ENCODE peak calls at places on chromosomes 6 and 20, in eight cellular contexts. O is Peyer's patch, Z is colonic mucosa, R is mammary epithelial cell, U is heart left ventricle, F is DND-41, W is aorta, H is IMR-90. B is an unnamed sample. For H3K36me3 and H3K4me1, the result is how much of the 10 kb centered on the place peaks cover.

GRCh38 chr6:138577151-138577915 is 78.0 kb upstream of the NHSL1 start:
- DNase-seq in O (no peak), Z (no peak), R (no peak), U (peak), F (peak), W (no peak), H (no peak), B (no peak)

GRCh38 chr6:125944434-125944816 is 12.1 kb upstream of the HINT3 start:
- DNase-seq in O (no peak), Z (peak), R (peak), U (peak), F (no peak), W (peak), H (peak), B (no peak)

GRCh38 chr6:157364705-157365104 is 16.3 kb upstream of the ZDHHC14 start:
- DNase-seq in O (no peak), Z (no peak), R (no peak), U (no peak), F (no peak), W (no peak), H (no peak), B (no peak)

GRCh38 chr6:32415521-32416019 is 8.6 kb upstream of the BTNL2 start:
- DNase-seq in O (peak), Z (peak), R (peak), U (peak), F (peak), W (peak), H (peak), B (peak)

GRCh38 chr6:158006821-158007570 is 25.3 kb downstream of the SYNJ2 start:
- DNase-seq in O (no peak), Z (no peak), R (no peak), U (no peak), F (no peak), W (peak), H (no peak), B (no peak)

GRCh38 chr6:80480478-80481157 is 374.1 kb downstream of the BCKDHB start:
- DNase-seq in O (no peak), Z (no peak), R (no peak), U (no peak), F (no peak), W (no peak), H (no peak), B (no peak)

GRCh38 chr20:39993737-39994136 is 695.3 kb downstream of the MAFB start:
- DNase-seq in O (no peak), Z (no peak), R (no peak), U (peak), F (no peak), W (no peak), H (no peak), B (no peak)

GRCh38 chr20:637559-637958 is 15.4 kb downstream of the SRXN1 start:
- DNase-seq in O (no peak), Z (no peak), R (no peak), U (no peak), F (no peak), W (no peak), H (no peak), B (no peak)

GRCh38 chr6:30893001-30893591 is 8.8 kb downstream of the DDR1 start:
- DNase-seq in O (no peak), Z (no peak), R (no peak), U (no peak), F (no peak), W (no peak), H (no peak), B (no peak)

GRCh38 chr20:48601798-48602197 is 226.0 kb downstream of the PREX1 start:
- DNase-seq in O (peak), Z (no peak), R (no peak), U (no peak), F (no peak), W (no peak), H (no peak), B (peak)

GRCh38 chr20:58855506-58856314 is 3.2 kb downstream of the GNAS start:
- DNase-seq in O (no peak), Z (no peak), R (peak), U (no peak), F (no peak), W (no peak), H (no peak), B (no peak)

GRCh38 chr6:75930954-75931689 is 141.3 kb downstream of the IMPG1 start:
- DNase-seq in O (no peak), Z (no peak), R (no peak), U (no peak), F (no peak), W (no peak), H (peak), B (no peak)

GRCh38 chr6:149483302-149483701 is 1.5 kb downstream of the ZC3H12D start:
- DNase-seq in O (peak), Z (no peak), R (no peak), U (no peak), F (no peak), W (no peak), H (no peak), B (no peak)

GRCh38 chr20:63627129-63627699 is 313 bp upstream of the GMEB2 start:
- DNase-seq in O (peak), Z (peak), R (peak), U (peak), F (peak), W (peak), H (peak), B (peak)

GRCh38 chr6:24951831-24952299 is 16.1 kb upstream of the RIPOR2 start:
- DNase-seq in O (peak), Z (no peak), R (no peak), U (no peak), F (peak), W (no peak), H (no peak), B (peak)

GRCh38 chr6:157941101-157941863 is 40.4 kb upstream of the SYNJ2 start:
- DNase-seq in O (no peak), Z (no peak), R (no peak), U (no peak), F (peak), W (no peak), H (no peak), B (no peak)

GRCh38 chr20:32474967-32475819 is 109.9 kb downstream of the NOL4L start:
- DNase-seq in O (peak), Z (peak), R (peak), U (peak), F (no peak), W (peak), H (peak), B (no peak)

GRCh38 chr6:53398541-53399344 is 50.0 kb upstream of the ELOVL5 start:
- DNase-seq in O (no peak), Z (no peak), R (peak), U (no peak), F (no peak), W (no peak), H (peak), B (no peak)

GRCh38 chr20:33516882-33517281 is 27.0 kb downstream of the CBFA2T2 start:
- DNase-seq in O (no peak), Z (no peak), R (no peak), U (no peak), F (no peak), W (no peak), H (peak), B (no peak)

GRCh38 chr6:39452746-39453145 is 130.2 kb upstream of the KCNK16 start:
- DNase-seq in O (no peak), Z (no peak), R (no peak), U (no peak), F (no peak), W (no peak), H (no peak), B (no peak)

GRCh38 chr20:8464368-8464767 is 332.3 kb downstream of the PLCB1 start:
- DNase-seq in O (no peak), Z (no peak), R (peak), U (no peak), F (no peak), W (no peak), H (peak), B (no peak)

GRCh38 chr20:62320581-62321354 is 18.0 kb downstream of the ADRM1 start:
- DNase-seq in O (no peak), Z (peak), R (no peak), U (no peak), F (no peak), W (no peak), H (no peak), B (no peak)

GRCh38 chr6:73656501-73657145 is 2.8 kb upstream of the SLC17A5 start:
- DNase-seq in O (no peak), Z (no peak), R (no peak), U (no peak), F (no peak), W (no peak), H (no peak), B (no peak)

GRCh38 chr6:72248621-72249020 is 362.3 kb downstream of the RIMS1 start:
- DNase-seq in O (no peak), Z (no peak), R (peak), U (no peak), F (no peak), W (no peak), H (peak), B (no peak)

GRCh38 chr6:116458264-116458663 is 2.9 kb upstream of the CALHM6 start:
- DNase-seq in O (no peak), Z (no peak), R (no peak), U (no peak), F (no peak), W (no peak), H (no peak), B (no peak)

GRCh38 chr6:155311076-155311475 is 3.2 kb downstream of the TFB1M start:
- DNase-seq in O (no peak), Z (no peak), R (no peak), U (no peak), F (no peak), W (no peak), H (peak), B (no peak)

GRCh38 chr6:16947461-16948159 is 154.2 kb upstream of the STMND1 start:
- DNase-seq in O (no peak), Z (peak), R (peak), U (no peak), F (no peak), W (no peak), H (peak), B (no peak)

GRCh38 chr20:3180319-3180718 is 7.0 kb upstream of the LZTS3 start:
- DNase-seq in O (no peak), Z (no peak), R (no peak), U (no peak), F (no peak), W (no peak), H (no peak), B (no peak)

GRCh38 chr20:53826597-53827291 is 233.1 kb upstream of the ZNF217 start:
- DNase-seq in O (peak), Z (no peak), R (no peak), U (no peak), F (no peak), W (peak), H (peak), B (no peak)

GRCh38 chr6:132475925-132476324 is 37.0 kb downstream of the STX7 start:
- DNase-seq in O (no peak), Z (no peak), R (no peak), U (no peak), F (no peak), W (no peak), H (no peak), B (no peak)
- H3K36me3 ChIP-seq in O (under half), Z (under half), R (under half), U (under half), F (under half), W (under half), H (under half), B (under half)

DNA sequence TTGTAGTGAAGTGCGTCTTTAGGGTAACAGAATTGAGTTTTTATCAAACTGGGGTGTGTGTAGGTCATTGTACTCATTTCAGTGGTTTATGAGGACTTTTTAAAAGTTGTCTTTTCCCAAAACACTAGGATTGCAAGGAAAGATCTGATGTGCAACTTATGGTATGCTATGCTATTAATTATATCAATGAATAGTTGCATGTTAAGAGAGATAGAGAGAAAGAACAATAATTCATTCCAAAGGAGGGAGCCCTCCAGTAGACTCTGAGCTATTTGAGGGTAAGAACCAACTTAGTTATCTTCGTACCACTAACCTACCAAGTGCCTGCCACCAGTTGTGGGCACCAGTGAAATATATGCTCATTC is 117.1 kb downstream of the RNF144B start:
- DNase-seq in O (no peak), Z (no peak), R (no peak), U (no peak), F (no peak), W (no peak), H (no peak), B (no peak)
- H3K4me1 ChIP-seq in O (under half), Z (under half), R (under half), U (under half), F (under half), W (under half), H (under half), B (under half)

GRCh38 chr6:33670971-33671370 is 40.5 kb downstream of the UQCC2 start:
- DNase-seq in O (no peak), Z (no peak), R (no peak), U (no peak), F (no peak), W (no peak), H (no peak), B (no peak)

GRCh38 chr6:33671381-33672072 is 40.0 kb downstream of the UQCC2 start:
- DNase-seq in O (no peak), Z (no peak), R (no peak), U (no peak), F (no peak), W (no peak), H (no peak), B (no peak)

GRCh38 chr6:33668328-33668727 is 43.2 kb downstream of the UQCC2 start:
- DNase-seq in O (no peak), Z (no peak), R (no peak), U (no peak), F (no peak), W (no peak), H (no peak), B (no peak)

GRCh38 chr6:33668914-33669313 is 42.6 kb downstream of the UQCC2 start:
- DNase-seq in O (peak), Z (peak), R (peak), U (no peak), F (no peak), W (no peak), H (no peak), B (no peak)

DNA sequence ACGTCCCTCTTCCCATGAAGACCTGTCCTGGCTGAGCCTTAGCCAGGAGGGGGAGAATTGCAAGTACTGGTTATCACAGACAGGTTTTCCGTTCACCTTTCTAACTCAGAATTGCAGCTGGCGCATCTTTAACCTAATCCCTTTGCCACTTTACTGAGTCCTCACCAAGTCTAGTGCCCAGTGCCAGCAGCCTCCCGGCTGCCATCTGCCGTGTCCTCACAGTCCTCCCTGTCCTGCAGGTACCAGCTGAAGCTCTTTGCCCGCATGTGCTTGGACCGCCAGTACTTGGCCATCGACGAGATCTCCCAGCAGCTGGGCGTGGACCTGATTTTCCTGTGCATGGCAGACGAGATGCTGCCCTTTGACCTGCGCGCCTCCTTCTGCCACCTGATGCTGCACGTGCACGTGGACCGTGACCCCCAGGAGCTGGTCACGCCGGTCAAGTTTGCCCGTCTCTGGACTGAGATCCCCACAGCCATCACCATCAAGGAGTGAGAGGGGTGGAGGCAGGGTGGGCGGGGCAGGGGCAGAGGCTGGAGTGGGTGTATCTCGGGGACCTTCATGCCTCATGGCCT is 41.3 kb downstream of the UQCC2 start:
- DNase-seq in O (no peak), Z (no peak), R (no peak), U (no peak), F (no peak), W (no peak), H (no peak), B (no peak)
- H3K36me3 ChIP-seq in O (under half), Z (under half), R (half or more), U (half or more), F (half or more), W (under half), H (under half), B (under half)

GRCh38 chr20:36467076-36467999 is 74.0 kb upstream of the MYL9 start:
- DNase-seq in O (peak), Z (peak), R (peak), U (peak), F (peak), W (peak), H (no peak), B (peak)

GRCh38 chr20:36465109-36466080 is 75.9 kb upstream of the MYL9 start:
- DNase-seq in O (no peak), Z (peak), R (peak), U (peak), F (no peak), W (peak), H (peak), B (no peak)

GRCh38 chr20:36468149-36469000 is 72.9 kb upstream of the MYL9 start:
- DNase-seq in O (no peak), Z (peak), R (no peak), U (no peak), F (no peak), W (peak), H (no peak), B (no peak)

GRCh38 chr20:36463212-36464061 is 77.9 kb upstream of the MYL9 start:
- DNase-seq in O (no peak), Z (peak), R (no peak), U (no peak), F (no peak), W (no peak), H (no peak), B (no peak)

DNA sequence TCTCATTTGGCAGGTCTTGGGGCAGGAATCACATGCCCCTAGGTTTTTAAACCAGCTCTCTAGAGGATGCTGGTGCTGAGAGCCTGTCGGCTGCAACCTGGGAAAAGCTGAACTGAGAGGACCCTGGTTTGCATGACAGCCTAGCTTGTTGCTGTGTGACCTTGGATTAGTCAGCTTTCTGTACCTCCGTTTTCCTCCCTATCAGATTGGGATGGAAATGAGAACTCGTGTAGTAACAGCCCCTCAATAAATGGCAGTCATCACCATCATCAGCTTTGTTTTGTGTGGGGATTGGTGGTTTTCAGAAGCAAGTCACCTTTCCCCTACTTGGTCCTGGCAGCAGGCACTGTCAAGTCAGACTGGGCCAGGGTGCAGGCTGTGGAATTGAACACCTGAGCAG is 75.2 kb upstream of the MYL9 start:
- DNase-seq in O (no peak), Z (no peak), R (no peak), U (no peak), F (no peak), W (no peak), H (no peak), B (no peak)
- H3K4me1 ChIP-seq in O (under half), Z (half or more), R (half or more), U (half or more), F (under half), W (under half), H (under half), B (half or more)

DNA sequence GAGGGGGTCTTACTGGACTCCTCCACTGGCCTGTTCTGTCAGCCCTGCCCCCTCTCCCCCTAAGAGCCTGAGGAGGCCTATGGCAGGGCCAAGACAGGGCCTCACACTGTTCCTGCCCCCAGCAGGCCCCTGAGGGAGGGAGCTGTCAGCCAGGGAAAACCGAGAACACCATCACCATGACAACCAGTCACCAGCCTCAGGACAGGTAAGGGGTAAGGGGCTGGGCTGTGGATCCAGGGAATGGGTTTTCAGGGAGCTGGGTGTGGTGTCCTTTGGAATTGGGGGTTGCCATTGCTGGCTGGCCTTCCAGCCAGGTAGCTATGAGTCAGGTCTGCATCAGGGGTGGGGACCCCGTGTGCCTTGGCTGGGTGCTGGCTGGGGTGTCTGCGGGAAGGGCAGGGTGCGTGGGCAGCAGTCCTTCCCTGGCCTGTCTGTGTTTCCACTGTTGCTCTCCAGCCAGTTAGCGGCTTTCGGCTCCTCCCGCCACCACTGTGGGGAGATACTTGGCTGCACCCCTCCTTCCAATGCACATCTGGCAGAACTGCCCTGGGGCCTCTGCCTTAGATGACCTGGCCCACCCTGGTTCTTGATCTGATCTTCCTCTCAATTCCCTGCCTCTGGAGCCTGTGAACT is 3.9 kb downstream of the SLC29A1 start:
- DNase-seq in O (no peak), Z (no peak), R (peak), U (peak), F (no peak), W (no peak), H (no peak), B (no peak)
- H3K36me3 ChIP-seq in O (under half), Z (under half), R (under half), U (under half), F (under half), W (under half), H (under half), B (under half)

DNA sequence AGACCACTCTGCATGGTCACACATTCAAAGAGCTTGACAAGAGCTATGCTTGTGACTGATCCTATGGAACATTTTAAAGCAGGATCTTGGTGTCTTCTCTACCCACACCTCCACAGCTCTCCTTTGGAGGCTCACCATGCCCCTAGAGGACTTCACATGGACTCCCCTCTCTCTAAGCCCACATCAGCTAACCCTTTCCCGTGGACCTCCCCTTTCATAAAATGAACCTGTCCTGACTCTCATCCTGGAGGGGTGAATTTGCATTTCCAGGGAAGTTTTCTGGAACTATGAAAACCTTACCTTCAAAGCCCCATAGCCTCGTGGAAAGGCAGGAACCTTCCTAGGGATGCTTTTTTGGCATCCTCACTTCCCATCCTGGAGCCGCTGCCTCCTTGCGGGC is 184.4 kb upstream of the SUPT3H start:
- DNase-seq in O (no peak), Z (no peak), R (no peak), U (no peak), F (no peak), W (no peak), H (no peak), B (no peak)
- H3K4me1 ChIP-seq in O (under half), Z (under half), R (under half), U (under half), F (under half), W (under half), H (under half), B (under half)